ENCODE peak calls at places on chromosomes 12 and 14, in six cellular contexts. T is vagina; L is activated naive CD4-positive, alpha-beta T cell; Z is activated T-helper 1 cell treated with Interleukin-2 at 50 U/mL for 16 hours; D is AG04450; X is fibroblast of the aortic adventitia. W is an unnamed sample.
A peak's percentile ranks its signal among the peaks of the same experiment; 100 is the strongest.

GRCh38 chr12:63294327-63294632 is 143.3 kb upstream of the AVPR1A start:
- DNase-seq in T (no peak), L (no peak), Z (no peak), D (no peak), X (peak; percentile 39), W (no peak)

GRCh38 chr12:27123642-27124041 is 41.3 kb upstream of the C12orf71 start:
- DNase-seq in T (no peak), L (no peak), Z (no peak), D (no peak), X (peak; percentile 33), W (no peak)

GRCh38 chr12:13631873-13632272 is 349.5 kb downstream of the GRIN2B start:
- DNase-seq in T (no peak), L (no peak), Z (no peak), D (no peak), X (no peak), W (no peak)

GRCh38 chr12:88574278-88574677 is 6.0 kb downstream of the KITLG start:
- DNase-seq in T (no peak), L (no peak), Z (no peak), D (no peak), X (no peak), W (no peak)

GRCh38 chr14:98298481-98299227 is 973.3 kb downstream of the BCL11B start:
- DNase-seq in T (no peak), L (no peak), Z (no peak), D (no peak), X (no peak), W (no peak)

GRCh38 chr14:89564291-89564957 is 147.4 kb upstream of the FOXN3 start:
- DNase-seq in T (no peak), L (no peak), Z (no peak), D (no peak), X (peak; percentile 50), W (no peak)

GRCh38 chr14:89226789-89227489 is 190.1 kb downstream of the FOXN3 start:
- DNase-seq in T (no peak), L (no peak), Z (no peak), D (no peak), X (peak; percentile 32), W (no peak)

GRCh38 chr12:124599074-124599999 is 31.9 kb upstream of the NCOR2 start:
- DNase-seq in T (no peak), L (no peak), Z (no peak), D (no peak), X (peak; percentile 78), W (no peak)

GRCh38 chr14:58922211-58922940 is 266.1 kb upstream of the DAAM1 start:
- DNase-seq in T (no peak), L (no peak), Z (no peak), D (no peak), X (no peak), W (no peak)

GRCh38 chr12:60489071-60489470 is 893.2 kb downstream of the SLC16A7 start:
- DNase-seq in T (no peak), L (no peak), Z (no peak), D (no peak), X (peak; percentile 15), W (no peak)

GRCh38 chr12:111529424-111530368 is 69.4 kb downstream of the ATXN2 start:
- DNase-seq in T (no peak), L (peak; percentile 24), Z (peak; percentile 30), D (peak; percentile 18), X (peak; percentile 59), W (peak; percentile 18)

GRCh38 chr14:92850492-92850891 is 56.4 kb downstream of the GOLGA5 start:
- DNase-seq in T (no peak), L (no peak), Z (no peak), D (no peak), X (no peak), W (no peak)

GRCh38 chr12:122244565-122245371 is 18.9 kb upstream of the DIABLO start:
- DNase-seq in T (no peak), L (no peak), Z (no peak), D (no peak), X (no peak), W (no peak)

GRCh38 chr14:76768201-76768656 is 7.0 kb downstream of the VASH1 start:
- DNase-seq in T (no peak), L (peak; percentile 24), Z (peak; percentile 63), D (no peak), X (no peak), W (no peak)

GRCh38 chr12:50862316-50862715 is 19.6 kb downstream of the TMPRSS12 start:
- DNase-seq in T (no peak), L (no peak), Z (no peak), D (no peak), X (peak; percentile 84), W (no peak)

GRCh38 chr12:47272412-47273190 is 192.8 kb upstream of the AMIGO2 start:
- DNase-seq in T (no peak), L (no peak), Z (no peak), D (no peak), X (no peak), W (no peak)

W was measured in activated CD4-positive, CD25-positive, alpha-beta regulatory T cell.